ENCODE peak calls at places on chromosomes 4 and X, in seven cellular contexts. T, G, P, I, N, J and M are unnamed samples.

GRCh38 chrX:133523094-133523493 is 107.8 kb upstream of the GPC4 start:
- DNase-seq in J (no peak), N (no peak), P (no peak), I (no peak), T (no peak), G (no peak), M (no peak)

GRCh38 chr4:4837921-4838601 is 21.4 kb upstream of the MSX1 start:
- DNase-seq in G (no peak), I (no peak), T (no peak), J (no peak), P (no peak), N (no peak), M (no peak)

GRCh38 chr4:36758779-36759178 is 477.4 kb downstream of the DTHD1 start:
- DNase-seq in J (no peak), P (no peak), I (no peak), T (no peak), G (no peak), N (peak), M (no peak)

GRCh38 chr4:35939746-35940145 is 304.6 kb downstream of the ARAP2 start:
- DNase-seq in I (no peak), P (no peak), N (no peak), G (no peak), J (no peak), T (no peak), M (no peak)

GRCh38 chr4:55173580-55173979 is 48.2 kb upstream of the KDR start:
- DNase-seq in T (no peak), J (no peak), G (no peak), P (no peak), I (no peak), N (no peak), M (no peak)

GRCh38 chr4:144787365-144788263 is 141.7 kb downstream of the HHIP start:
- DNase-seq in T (no peak), N (no peak), I (peak), G (peak), P (peak), J (peak), M (peak)

GRCh38 chrX:103783971-103784370 is 7.3 kb downstream of the PLP1 start:
- DNase-seq in J (no peak), G (no peak), N (no peak), T (no peak), P (no peak), I (no peak), M (no peak)

GRCh38 chrX:13506574-13506973 is 62.8 kb upstream of the EGFL6 start:
- DNase-seq in I (peak), J (peak), N (no peak), T (no peak), G (peak), P (peak), M (peak)

GRCh38 chr4:155809835-155810234 is 51.0 kb downstream of the GUCY1B1 start:
- DNase-seq in J (peak), P (peak), N (no peak), I (peak), G (peak), T (peak), M (peak)

GRCh38 chr4:75919914-75920313 is 17.7 kb upstream of the PPEF2 start:
- DNase-seq in J (no peak), N (no peak), G (no peak), P (no peak), T (no peak), I (no peak), M (no peak)

GRCh38 chrX:48998391-48998790 is 3.7 kb downstream of the GRIPAP1 start:
- DNase-seq in T (no peak), G (no peak), P (peak), N (no peak), J (no peak), I (no peak), M (no peak)

GRCh38 chr4:52015366-52015765 is 4.8 kb downstream of the LRRC66 start:
- DNase-seq in P (no peak), G (no peak), N (no peak), I (peak), T (no peak), J (no peak), M (peak)

GRCh38 chrX:53028678-53029077 is 19.9 kb upstream of the GPR173 start:
- DNase-seq in N (no peak), T (no peak), G (no peak), J (no peak), P (no peak), I (no peak), M (no peak)

GRCh38 chr4:125801373-125801772 is 486.6 kb downstream of the FAT4 start:
- DNase-seq in N (no peak), T (no peak), P (no peak), I (no peak), J (no peak), G (no peak), M (no peak)

GRCh38 chr4:146567396-146567795 is 45.7 kb upstream of the SLC10A7 start:
- DNase-seq in I (no peak), G (no peak), N (no peak), P (no peak), J (no peak), T (no peak), M (no peak)

GRCh38 chr4:187618701-187619278 is 376.8 kb upstream of the ZFP42 start:
- DNase-seq in N (no peak), G (no peak), J (no peak), T (no peak), P (no peak), I (no peak), M (no peak)

GRCh38 chr4:57876934-57877554 is 766.9 kb upstream of the IGFBP7 start:
- DNase-seq in N (no peak), P (no peak), J (no peak), G (no peak), I (no peak), T (no peak), M (no peak)

GRCh38 chr4:8205749-8206611 is 6.9 kb downstream of the SH3TC1 start:
- DNase-seq in J (no peak), I (no peak), P (no peak), N (no peak), T (no peak), G (no peak), M (no peak)

DNA sequence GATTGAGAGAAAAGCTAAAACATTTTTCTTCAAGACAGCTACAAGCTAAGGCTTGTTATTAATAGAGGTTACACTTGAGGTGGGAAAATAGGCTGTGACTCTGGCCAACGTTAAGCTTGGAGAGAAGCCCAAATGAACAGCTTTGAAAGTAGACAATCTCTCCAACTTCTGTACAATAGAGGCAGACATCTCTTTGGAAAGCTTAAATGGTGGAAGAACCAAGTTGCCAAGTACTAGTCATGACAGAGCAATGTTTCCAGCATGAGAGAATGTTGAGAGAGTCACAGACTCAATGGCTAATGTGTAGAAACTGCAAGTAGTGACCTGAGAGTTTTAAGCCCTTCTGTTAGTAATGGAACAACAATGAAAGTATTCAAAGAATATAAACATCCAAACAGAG is 298.1 kb downstream of the INPP4B start:
- DNase-seq in T (no peak), J (no peak), N (no peak), G (no peak), I (no peak), P (no peak), M (no peak)
- TF ChIP-seq JUND in T (no peak), J (no peak), N (no peak), G (no peak), I (no peak), P (no peak), M (no peak)

DNA sequence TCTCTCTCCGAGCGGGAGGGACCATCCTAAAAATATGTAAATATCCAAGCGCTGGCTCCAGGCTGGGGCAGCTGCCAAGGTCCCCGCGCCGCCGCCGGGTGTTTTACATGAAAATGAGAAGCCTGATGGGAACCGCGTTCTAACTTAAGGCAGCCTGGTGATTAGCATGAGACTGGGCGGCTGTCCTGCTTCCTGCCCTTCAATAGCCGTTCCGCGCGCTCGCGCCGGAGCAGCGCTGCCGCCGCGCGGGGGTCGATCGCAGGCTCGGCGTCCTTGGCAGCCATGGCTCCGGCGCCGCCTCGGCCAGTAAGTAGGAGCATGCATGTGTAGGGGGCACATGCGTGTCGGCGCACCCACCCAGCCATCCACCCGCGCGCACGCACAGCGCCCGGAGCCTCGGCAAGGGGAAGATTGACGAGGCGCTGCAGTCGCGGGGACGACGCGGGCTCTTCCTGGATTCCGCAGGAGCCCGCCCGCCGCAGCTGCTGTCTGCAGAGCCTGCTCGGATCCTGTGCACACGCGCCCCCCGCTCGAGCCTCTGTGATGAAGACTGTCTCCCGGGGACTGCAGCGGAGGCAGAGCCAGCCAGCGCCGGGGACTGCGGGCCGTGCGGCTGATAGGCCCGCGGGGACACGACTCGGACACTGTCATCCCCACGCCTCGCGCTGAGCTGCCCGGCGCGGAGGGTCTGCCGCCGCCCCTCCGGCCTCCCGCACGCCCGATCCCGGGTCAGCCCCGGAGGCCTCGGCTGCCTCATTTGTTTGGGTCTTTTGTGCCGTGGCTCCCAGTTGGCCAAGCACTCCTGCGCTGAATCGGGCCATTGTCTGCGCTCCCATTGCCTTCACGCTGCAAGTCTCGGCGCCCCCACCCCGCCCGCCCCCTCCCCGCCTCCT is 732 bp downstream of the STOX2 start:
- DNase-seq in T (no peak), I (no peak), J (peak), P (no peak), G (no peak), N (peak), M (no peak)
- TF ChIP-seq JUND in T (no peak), I (no peak), J (no peak), P (no peak), G (no peak), N (no peak), M (no peak)

DNA sequence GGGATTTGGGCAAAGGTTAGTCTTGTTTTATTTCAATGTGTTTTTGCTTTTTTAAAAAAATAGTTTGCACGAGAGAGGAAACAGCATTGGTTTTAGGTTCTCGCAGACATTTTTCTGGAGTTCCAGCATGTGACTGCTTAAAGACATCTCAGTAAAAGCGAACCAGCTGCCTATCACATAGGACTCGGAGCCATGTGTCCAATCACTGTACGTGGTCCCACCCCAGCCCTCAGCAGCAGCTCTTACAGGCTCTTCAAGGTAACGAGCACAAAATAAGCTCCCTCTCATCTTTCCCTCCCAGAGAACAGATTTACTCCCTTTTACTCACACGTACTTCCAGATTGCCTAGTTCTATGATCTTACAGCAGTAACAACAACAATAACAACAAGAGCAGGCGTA is 68.7 kb downstream of the MCF2 start:
- DNase-seq in G (no peak), P (no peak), I (no peak), T (no peak), N (no peak), J (no peak), M (no peak)
- TF ChIP-seq JUND in G (no peak), P (no peak), I (no peak), T (no peak), N (no peak), J (no peak), M (no peak)

GRCh38 chrX:129653985-129654651 is 638 bp downstream of the APLN start:
- DNase-seq in J (peak), I (no peak), P (no peak), G (no peak), T (no peak), N (no peak), M (no peak)
- TF ChIP-seq JUND in J (no peak), I (no peak), P (no peak), G (no peak), T (no peak), N (no peak), M (no peak)

GRCh38 chr4:165537028-165537648 is 158.3 kb downstream of the CPE start:
- DNase-seq in P (peak), G (peak), J (peak), I (peak), T (no peak), N (peak), M (peak)

GRCh38 chr4:165542476-165542875 is 163.7 kb downstream of the CPE start:
- DNase-seq in I (no peak), T (no peak), J (no peak), G (no peak), P (no peak), N (no peak), M (no peak)

GRCh38 chr4:165540206-165540865 is 161.5 kb downstream of the CPE start:
- DNase-seq in T (no peak), N (no peak), P (no peak), G (no peak), J (no peak), I (no peak), M (no peak)

GRCh38 chr4:165541773-165542459 is 163.1 kb downstream of the CPE start:
- DNase-seq in G (no peak), I (no peak), N (no peak), T (no peak), J (peak), P (peak), M (no peak)
- TF ChIP-seq JUND in G (no peak), I (no peak), N (no peak), T (no peak), J (no peak), P (no peak), M (no peak)

DNA sequence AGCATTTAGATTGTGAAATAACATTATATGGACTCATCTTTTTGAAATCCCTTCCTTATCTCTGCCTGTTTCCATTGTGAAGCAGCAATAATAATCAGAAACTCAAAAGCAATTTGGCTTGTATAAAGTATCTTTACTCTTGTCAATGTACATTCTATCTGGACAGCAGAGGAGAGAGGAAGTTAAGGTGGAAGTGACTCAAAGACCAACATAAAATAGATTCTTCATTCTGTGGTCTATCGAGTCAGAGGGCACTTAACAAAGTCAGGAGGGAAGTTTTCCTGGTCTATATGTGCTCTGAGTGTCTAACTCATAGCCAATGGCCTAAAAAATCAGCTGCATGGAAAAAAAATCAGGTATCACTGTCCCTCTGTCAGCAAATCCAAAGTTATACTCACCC is 155.5 kb downstream of the EMCN start:
- DNase-seq in T (no peak), J (no peak), P (no peak), G (no peak), N (no peak), I (no peak), M (no peak)
- TF ChIP-seq JUND in T (no peak), J (no peak), P (no peak), G (no peak), N (no peak), I (no peak), M (no peak)

GRCh38 chr4:108385076-108385475 is 216.3 kb upstream of the LEF1 start:
- DNase-seq in T (no peak), P (no peak), J (no peak), I (no peak), G (no peak), N (no peak), M (no peak)
- TF ChIP-seq JUND in T (no peak), P (no peak), J (no peak), I (no peak), G (no peak), N (no peak), M (no peak)